ENCODE peak calls at places on chromosomes 12 and 14, in six cellular contexts. One of them, this sample, is unnamed.

GRCh38 chr12:6426882-6427671 is 17.7 kb upstream of the CD27 start:
- DNase-seq in AG04450: no peak
- DNase-seq in effector memory CD4-positive, alpha-beta T cell: peak; percentile 41
- DNase-seq in CD4-positive, alpha-beta memory T cell: peak; percentile 95
- DNase-seq in RWPE1: no peak
- DNase-seq in body of pancreas: no peak
- DNase-seq in this sample: peak; percentile 24

GRCh38 chr12:80058586-80058985 is 40.8 kb upstream of the OTOGL start:
- DNase-seq in AG04450: no peak
- DNase-seq in CD4-positive, alpha-beta memory T cell: no peak
- DNase-seq in body of pancreas: no peak
- DNase-seq in effector memory CD4-positive, alpha-beta T cell: no peak
- DNase-seq in RWPE1: no peak
- DNase-seq in this sample: no peak

GRCh38 chr14:100333311-100333710 is 10.2 kb downstream of the SLC25A47 start:
- DNase-seq in body of pancreas: no peak
- DNase-seq in effector memory CD4-positive, alpha-beta T cell: no peak
- DNase-seq in RWPE1: no peak
- DNase-seq in AG04450: no peak
- DNase-seq in CD4-positive, alpha-beta memory T cell: no peak
- DNase-seq in this sample: no peak

GRCh38 chr14:44463386-44464004 is 43.6 kb downstream of the FSCB start:
- DNase-seq in body of pancreas: no peak
- DNase-seq in AG04450: no peak
- DNase-seq in effector memory CD4-positive, alpha-beta T cell: no peak
- DNase-seq in CD4-positive, alpha-beta memory T cell: no peak
- DNase-seq in RWPE1: no peak
- DNase-seq in this sample: no peak

GRCh38 chr14:84969501-84969900 is 560.4 kb upstream of the FLRT2 start:
- DNase-seq in body of pancreas: no peak
- DNase-seq in RWPE1: peak; percentile 3
- DNase-seq in effector memory CD4-positive, alpha-beta T cell: no peak
- DNase-seq in CD4-positive, alpha-beta memory T cell: no peak
- DNase-seq in AG04450: no peak
- DNase-seq in this sample: no peak

GRCh38 chr14:85474431-85474830 is 55.5 kb upstream of the FLRT2 start:
- DNase-seq in CD4-positive, alpha-beta memory T cell: no peak
- DNase-seq in effector memory CD4-positive, alpha-beta T cell: no peak
- DNase-seq in body of pancreas: no peak
- DNase-seq in AG04450: no peak
- DNase-seq in RWPE1: no peak
- DNase-seq in this sample: no peak

GRCh38 chr12:31928246-31929139 is 30.7 kb upstream of the RESF1 start:
- DNase-seq in body of pancreas: no peak
- DNase-seq in RWPE1: no peak
- DNase-seq in AG04450: no peak
- DNase-seq in CD4-positive, alpha-beta memory T cell: no peak
- DNase-seq in effector memory CD4-positive, alpha-beta T cell: no peak
- DNase-seq in this sample: no peak

GRCh38 chr12:30725739-30726138 is 29.0 kb downstream of the CAPRIN2 start:
- DNase-seq in AG04450: peak; percentile 21
- DNase-seq in effector memory CD4-positive, alpha-beta T cell: no peak
- DNase-seq in CD4-positive, alpha-beta memory T cell: no peak
- DNase-seq in body of pancreas: no peak
- DNase-seq in RWPE1: peak; percentile 84
- DNase-seq in this sample: no peak

GRCh38 chr14:103721334-103722120 is 5.9 kb downstream of the ZFYVE21 start:
- DNase-seq in body of pancreas: no peak
- DNase-seq in RWPE1: peak; percentile 66
- DNase-seq in CD4-positive, alpha-beta memory T cell: no peak
- DNase-seq in AG04450: no peak
- DNase-seq in effector memory CD4-positive, alpha-beta T cell: no peak
- DNase-seq in this sample: no peak

GRCh38 chr12:124713041-124713435 is 145.6 kb upstream of the NCOR2 start:
- DNase-seq in body of pancreas: no peak
- DNase-seq in AG04450: no peak
- DNase-seq in RWPE1: no peak
- DNase-seq in effector memory CD4-positive, alpha-beta T cell: no peak
- DNase-seq in CD4-positive, alpha-beta memory T cell: no peak
- DNase-seq in this sample: no peak

GRCh38 chr12:48717252-48717695 is 767 bp upstream of the CCNT1 start:
- DNase-seq in RWPE1: no peak
- DNase-seq in effector memory CD4-positive, alpha-beta T cell: no peak
- DNase-seq in CD4-positive, alpha-beta memory T cell: peak; percentile 36
- DNase-seq in AG04450: no peak
- DNase-seq in body of pancreas: no peak
- DNase-seq in this sample: no peak

GRCh38 chr14:51643137-51643536 is 8.6 kb upstream of the FRMD6 start:
- DNase-seq in effector memory CD4-positive, alpha-beta T cell: no peak
- DNase-seq in body of pancreas: no peak
- DNase-seq in CD4-positive, alpha-beta memory T cell: no peak
- DNase-seq in RWPE1: no peak
- DNase-seq in AG04450: no peak
- DNase-seq in this sample: no peak

GRCh38 chr12:8560986-8561385 is 20.3 kb upstream of the CLEC4E start:
- DNase-seq in AG04450: no peak
- DNase-seq in RWPE1: no peak
- DNase-seq in CD4-positive, alpha-beta memory T cell: no peak
- DNase-seq in effector memory CD4-positive, alpha-beta T cell: no peak
- DNase-seq in body of pancreas: no peak
- DNase-seq in this sample: no peak

GRCh38 chr12:52566847-52567291 is 6.8 kb downstream of the KRT74 start:
- DNase-seq in AG04450: no peak
- DNase-seq in CD4-positive, alpha-beta memory T cell: no peak
- DNase-seq in body of pancreas: no peak
- DNase-seq in RWPE1: no peak
- DNase-seq in effector memory CD4-positive, alpha-beta T cell: no peak
- DNase-seq in this sample: no peak

GRCh38 chr12:5922500-5922899 is 22.6 kb downstream of the ANO2 start:
- DNase-seq in AG04450: no peak
- DNase-seq in CD4-positive, alpha-beta memory T cell: no peak
- DNase-seq in RWPE1: no peak
- DNase-seq in body of pancreas: no peak
- DNase-seq in effector memory CD4-positive, alpha-beta T cell: no peak
- DNase-seq in this sample: no peak

GRCh38 chr12:220946-221550 is 7.1 kb upstream of the SLC6A12 start:
- DNase-seq in RWPE1: no peak
- DNase-seq in AG04450: no peak
- DNase-seq in body of pancreas: no peak
- DNase-seq in CD4-positive, alpha-beta memory T cell: no peak
- DNase-seq in effector memory CD4-positive, alpha-beta T cell: no peak
- DNase-seq in this sample: no peak

GRCh38 chr12:94671917-94672316 is 21.6 kb upstream of the TMCC3 start:
- DNase-seq in body of pancreas: no peak
- DNase-seq in effector memory CD4-positive, alpha-beta T cell: no peak
- DNase-seq in RWPE1: no peak
- DNase-seq in AG04450: no peak
- DNase-seq in CD4-positive, alpha-beta memory T cell: no peak
- DNase-seq in this sample: no peak

GRCh38 chr12:72872488-72872887 is 600.3 kb downstream of the TRHDE start:
- DNase-seq in CD4-positive, alpha-beta memory T cell: no peak
- DNase-seq in RWPE1: no peak
- DNase-seq in body of pancreas: no peak
- DNase-seq in AG04450: no peak
- DNase-seq in effector memory CD4-positive, alpha-beta T cell: no peak
- DNase-seq in this sample: no peak

GRCh38 chr12:54028324-54029201 is at the start of gene HOXC6:
- DNase-seq in body of pancreas: no peak
- DNase-seq in AG04450: no peak
- DNase-seq in RWPE1: peak; percentile 76
- DNase-seq in effector memory CD4-positive, alpha-beta T cell: no peak
- DNase-seq in CD4-positive, alpha-beta memory T cell: no peak
- DNase-seq in this sample: no peak

GRCh38 chr14:38208825-38209562 is 1.3 kb downstream of the SSTR1 start:
- DNase-seq in effector memory CD4-positive, alpha-beta T cell: no peak
- DNase-seq in AG04450: no peak
- DNase-seq in RWPE1: no peak
- DNase-seq in CD4-positive, alpha-beta memory T cell: no peak
- DNase-seq in body of pancreas: peak; percentile 76
- DNase-seq in this sample: no peak

GRCh38 chr12:105820407-105821140 is 318.2 kb downstream of the NUAK1 start:
- DNase-seq in RWPE1: no peak
- DNase-seq in CD4-positive, alpha-beta memory T cell: no peak
- DNase-seq in AG04450: no peak
- DNase-seq in body of pancreas: peak; percentile 12
- DNase-seq in effector memory CD4-positive, alpha-beta T cell: no peak
- DNase-seq in this sample: no peak

GRCh38 chr14:76413962-76414665 is 38.2 kb downstream of the ESRRB start:
- DNase-seq in effector memory CD4-positive, alpha-beta T cell: no peak
- DNase-seq in RWPE1: no peak
- DNase-seq in CD4-positive, alpha-beta memory T cell: no peak
- DNase-seq in AG04450: no peak
- DNase-seq in body of pancreas: no peak
- DNase-seq in this sample: no peak

GRCh38 chr14:89327771-89328212 is 89.2 kb downstream of the FOXN3 start:
- DNase-seq in RWPE1: no peak
- DNase-seq in AG04450: no peak
- DNase-seq in CD4-positive, alpha-beta memory T cell: no peak
- DNase-seq in effector memory CD4-positive, alpha-beta T cell: no peak
- DNase-seq in body of pancreas: no peak
- DNase-seq in this sample: no peak

GRCh38 chr14:50821471-50822464 is 9.2 kb downstream of the NIN start:
- DNase-seq in body of pancreas: no peak
- DNase-seq in CD4-positive, alpha-beta memory T cell: peak; percentile 75
- DNase-seq in effector memory CD4-positive, alpha-beta T cell: peak; percentile 17
- DNase-seq in RWPE1: peak; percentile 53
- DNase-seq in AG04450: no peak
- DNase-seq in this sample: peak; percentile 71

GRCh38 chr14:94113908-94114588 is 3.5 kb downstream of the IFI27 start:
- DNase-seq in AG04450: no peak
- DNase-seq in CD4-positive, alpha-beta memory T cell: no peak
- DNase-seq in RWPE1: no peak
- DNase-seq in effector memory CD4-positive, alpha-beta T cell: no peak
- DNase-seq in body of pancreas: no peak
- DNase-seq in this sample: no peak

DNA sequence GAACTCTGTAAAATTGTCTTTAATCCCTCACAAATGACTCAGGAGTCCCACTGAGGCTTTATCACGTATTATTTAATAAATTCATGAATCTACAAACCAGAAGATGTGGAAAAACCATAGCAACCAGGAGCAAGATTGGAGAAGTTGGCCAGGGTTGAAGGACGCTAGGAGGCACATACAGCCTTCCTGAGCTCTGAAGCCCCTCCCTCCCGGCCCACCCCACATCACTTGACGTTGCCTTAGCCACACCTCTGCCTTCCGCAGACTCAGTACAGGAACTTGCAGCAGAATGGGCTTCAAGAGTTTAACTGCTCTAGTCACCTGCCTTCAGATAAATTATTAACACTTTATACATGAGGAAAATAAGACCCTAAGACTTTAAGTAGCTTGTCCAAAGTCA is 33.9 kb downstream of the SLC35F4 start:
- DNase-seq in body of pancreas: no peak
- DNase-seq in CD4-positive, alpha-beta memory T cell: no peak
- DNase-seq in effector memory CD4-positive, alpha-beta T cell: no peak
- DNase-seq in RWPE1: no peak
- DNase-seq in AG04450: no peak
- DNase-seq in this sample: peak; percentile 7
- H3K27ac ChIP-seq in body of pancreas: no peak overlapping the region
- H3K27ac ChIP-seq in CD4-positive, alpha-beta memory T cell: no peak overlapping the region
- H3K27ac ChIP-seq in effector memory CD4-positive, alpha-beta T cell: no peak overlapping the region
- H3K27ac ChIP-seq in RWPE1: no peak overlapping the region
- H3K27ac ChIP-seq in AG04450: no peak overlapping the region
- H3K27ac ChIP-seq in this sample: no peak overlapping the region

DNA sequence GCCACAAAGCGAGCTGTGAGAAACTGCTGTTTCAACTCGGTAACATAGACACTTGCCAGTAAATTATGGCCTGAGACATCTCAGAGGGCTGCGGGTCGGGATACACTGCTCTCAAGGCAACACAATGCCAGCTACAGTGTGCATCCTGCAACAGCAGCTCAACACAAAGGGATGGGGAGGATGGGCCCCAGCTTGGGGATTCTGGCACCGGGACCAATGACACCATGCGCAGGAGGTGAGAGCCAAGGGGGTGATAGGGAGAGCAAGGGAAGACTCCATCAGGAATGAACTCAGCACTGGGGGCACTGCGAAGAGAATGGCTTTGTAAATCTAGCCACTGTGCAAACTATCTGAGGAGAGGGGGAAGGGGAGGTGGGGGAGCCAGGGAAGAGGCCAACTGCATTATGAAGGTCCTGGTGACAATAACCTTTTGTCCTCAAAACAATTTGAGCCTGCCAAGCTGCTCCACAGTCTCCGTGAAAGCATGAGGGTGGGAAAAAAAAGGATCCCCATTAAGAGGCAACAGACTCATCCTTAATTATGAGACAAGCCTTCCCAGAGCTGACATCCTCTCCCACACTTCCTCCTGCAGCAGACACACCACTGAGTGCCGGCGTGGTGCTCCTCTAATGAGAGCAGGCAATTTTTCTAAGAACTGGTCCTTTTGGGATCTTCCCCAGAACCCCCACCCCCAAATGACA is 219.7 kb downstream of the PPM1H start:
- DNase-seq in body of pancreas: no peak
- DNase-seq in RWPE1: no peak
- DNase-seq in CD4-positive, alpha-beta memory T cell: no peak
- DNase-seq in AG04450: no peak
- DNase-seq in effector memory CD4-positive, alpha-beta T cell: no peak
- DNase-seq in this sample: no peak
- H3K27ac ChIP-seq in body of pancreas: no peak overlapping the region
- H3K27ac ChIP-seq in RWPE1: no peak overlapping the region
- H3K27ac ChIP-seq in CD4-positive, alpha-beta memory T cell: no peak overlapping the region
- H3K27ac ChIP-seq in AG04450: no peak overlapping the region
- H3K27ac ChIP-seq in effector memory CD4-positive, alpha-beta T cell: no peak overlapping the region
- H3K27ac ChIP-seq in this sample: no peak overlapping the region

GRCh38 chr14:57957441-57957840 is 91.5 kb upstream of the SLC35F4 start:
- DNase-seq in RWPE1: no peak
- DNase-seq in AG04450: no peak
- DNase-seq in body of pancreas: no peak
- DNase-seq in effector memory CD4-positive, alpha-beta T cell: no peak
- DNase-seq in CD4-positive, alpha-beta memory T cell: no peak
- DNase-seq in this sample: no peak

GRCh38 chr14:57960946-57961792 is 95.3 kb upstream of the SLC35F4 start:
- DNase-seq in body of pancreas: no peak
- DNase-seq in effector memory CD4-positive, alpha-beta T cell: no peak
- DNase-seq in CD4-positive, alpha-beta memory T cell: no peak
- DNase-seq in RWPE1: no peak
- DNase-seq in AG04450: no peak
- DNase-seq in this sample: no peak

GRCh38 chr14:57963071-57963470 is 97.2 kb upstream of the SLC35F4 start:
- DNase-seq in AG04450: no peak
- DNase-seq in body of pancreas: no peak
- DNase-seq in RWPE1: no peak
- DNase-seq in CD4-positive, alpha-beta memory T cell: no peak
- DNase-seq in effector memory CD4-positive, alpha-beta T cell: no peak
- DNase-seq in this sample: no peak

GRCh38 chr14:57962293-57962996 is 96.6 kb upstream of the SLC35F4 start:
- DNase-seq in effector memory CD4-positive, alpha-beta T cell: no peak
- DNase-seq in CD4-positive, alpha-beta memory T cell: no peak
- DNase-seq in AG04450: no peak
- DNase-seq in body of pancreas: no peak
- DNase-seq in RWPE1: no peak
- DNase-seq in this sample: no peak

GRCh38 chr14:57961793-57962075 is 95.8 kb upstream of the SLC35F4 start:
- DNase-seq in body of pancreas: no peak
- DNase-seq in AG04450: no peak
- DNase-seq in CD4-positive, alpha-beta memory T cell: no peak
- DNase-seq in RWPE1: no peak
- DNase-seq in effector memory CD4-positive, alpha-beta T cell: no peak
- DNase-seq in this sample: no peak
- H3K27ac ChIP-seq in body of pancreas: no peak overlapping the region
- H3K27ac ChIP-seq in AG04450: no peak overlapping the region
- H3K27ac ChIP-seq in CD4-positive, alpha-beta memory T cell: no peak overlapping the region
- H3K27ac ChIP-seq in RWPE1: no peak overlapping the region
- H3K27ac ChIP-seq in effector memory CD4-positive, alpha-beta T cell: no peak overlapping the region
- H3K27ac ChIP-seq in this sample: no peak overlapping the region

GRCh38 chr12:113058553-113058952 is 2.0 kb downstream of the DTX1 start:
- DNase-seq in AG04450: no peak
- DNase-seq in RWPE1: no peak
- DNase-seq in CD4-positive, alpha-beta memory T cell: no peak
- DNase-seq in effector memory CD4-positive, alpha-beta T cell: no peak
- DNase-seq in body of pancreas: no peak
- DNase-seq in this sample: no peak
- H3K27ac ChIP-seq in AG04450: no peak overlapping the region
- H3K27ac ChIP-seq in RWPE1: no peak overlapping the region
- H3K27ac ChIP-seq in CD4-positive, alpha-beta memory T cell: no peak overlapping the region
- H3K27ac ChIP-seq in effector memory CD4-positive, alpha-beta T cell: no peak overlapping the region
- H3K27ac ChIP-seq in body of pancreas: no peak overlapping the region
- H3K27ac ChIP-seq in this sample: peak overlapping the region; percentile 93

This sample was measured in DND-41.